ENCODE peak calls at places on chromosomes 16 and 17, in eight cellular contexts. One of them, this sample, is unnamed.

GRCh38 chr16:65598626-65599025 is 476.8 kb upstream of the CDH11 start:
- DNase-seq in IMR-90: no peak
- DNase-seq in CD8-positive, alpha-beta T cell: no peak
- DNase-seq in CD8-positive, alpha-beta memory T cell: no peak
- DNase-seq in neuronal stem cell: peak; percentile 88
- DNase-seq in DND-41: no peak
- DNase-seq in H7: no peak
- DNase-seq in aorta: no peak
- DNase-seq in this sample: no peak

GRCh38 chr16:68070249-68070725 is 14.9 kb upstream of the NFATC3 start:
- DNase-seq in IMR-90: no peak
- DNase-seq in CD8-positive, alpha-beta T cell: no peak
- DNase-seq in CD8-positive, alpha-beta memory T cell: no peak
- DNase-seq in neuronal stem cell: no peak
- DNase-seq in DND-41: no peak
- DNase-seq in H7: no peak
- DNase-seq in aorta: no peak
- DNase-seq in this sample: no peak

GRCh38 chr16:381788-382717 is at the start of gene PGAP6:
- DNase-seq in IMR-90: peak; percentile 33
- DNase-seq in CD8-positive, alpha-beta T cell: no peak
- DNase-seq in CD8-positive, alpha-beta memory T cell: peak; percentile 75
- DNase-seq in neuronal stem cell: no peak
- DNase-seq in DND-41: peak; percentile 71
- DNase-seq in H7: peak; percentile 97
- DNase-seq in aorta: peak; percentile 87
- DNase-seq in this sample: peak; percentile 63

GRCh38 chr16:67451704-67452435 is 20.9 kb downstream of the HSD11B2 start:
- DNase-seq in IMR-90: no peak
- DNase-seq in CD8-positive, alpha-beta T cell: no peak
- DNase-seq in CD8-positive, alpha-beta memory T cell: no peak
- DNase-seq in neuronal stem cell: no peak
- DNase-seq in DND-41: no peak
- DNase-seq in H7: no peak
- DNase-seq in aorta: no peak
- DNase-seq in this sample: no peak

GRCh38 chr17:73645050-73645871 is 1.0 kb upstream of the SDK2 start:
- DNase-seq in IMR-90: no peak
- DNase-seq in CD8-positive, alpha-beta T cell: no peak
- DNase-seq in CD8-positive, alpha-beta memory T cell: no peak
- DNase-seq in neuronal stem cell: peak; percentile 81
- DNase-seq in DND-41: peak; percentile 12
- DNase-seq in H7: peak; percentile 93
- DNase-seq in aorta: peak; percentile 85
- DNase-seq in this sample: no peak

GRCh38 chr16:89534147-89534788 is 26.1 kb downstream of the SPG7 start:
- DNase-seq in IMR-90: no peak
- DNase-seq in CD8-positive, alpha-beta T cell: peak; percentile 6
- DNase-seq in CD8-positive, alpha-beta memory T cell: peak; percentile 54
- DNase-seq in neuronal stem cell: no peak
- DNase-seq in DND-41: no peak
- DNase-seq in H7: no peak
- DNase-seq in aorta: no peak
- DNase-seq in this sample: no peak

GRCh38 chr16:9097266-9098219 is 6.1 kb downstream of the HAPSTR1 start:
- DNase-seq in IMR-90: no peak
- DNase-seq in CD8-positive, alpha-beta T cell: no peak
- DNase-seq in CD8-positive, alpha-beta memory T cell: no peak
- DNase-seq in neuronal stem cell: no peak
- DNase-seq in DND-41: no peak
- DNase-seq in H7: no peak
- DNase-seq in aorta: no peak
- DNase-seq in this sample: no peak

GRCh38 chr17:79871131-79871530 is 31.9 kb upstream of the CBX4 start:
- DNase-seq in IMR-90: no peak
- DNase-seq in CD8-positive, alpha-beta T cell: no peak
- DNase-seq in CD8-positive, alpha-beta memory T cell: no peak
- DNase-seq in neuronal stem cell: no peak
- DNase-seq in DND-41: no peak
- DNase-seq in H7: no peak
- DNase-seq in aorta: peak; percentile 62
- DNase-seq in this sample: no peak

GRCh38 chr16:47058295-47059086 is 85.0 kb upstream of the DNAJA2 start:
- DNase-seq in IMR-90: no peak
- DNase-seq in CD8-positive, alpha-beta T cell: no peak
- DNase-seq in CD8-positive, alpha-beta memory T cell: no peak
- DNase-seq in neuronal stem cell: no peak
- DNase-seq in DND-41: no peak
- DNase-seq in H7: no peak
- DNase-seq in aorta: peak; percentile 24
- DNase-seq in this sample: no peak

GRCh38 chr16:73122604-73123386 is 74.9 kb upstream of the ZFHX3 start:
- DNase-seq in IMR-90: no peak
- DNase-seq in CD8-positive, alpha-beta T cell: no peak
- DNase-seq in CD8-positive, alpha-beta memory T cell: no peak
- DNase-seq in neuronal stem cell: no peak
- DNase-seq in DND-41: no peak
- DNase-seq in H7: no peak
- DNase-seq in aorta: peak; percentile 81
- DNase-seq in this sample: no peak

DNA sequence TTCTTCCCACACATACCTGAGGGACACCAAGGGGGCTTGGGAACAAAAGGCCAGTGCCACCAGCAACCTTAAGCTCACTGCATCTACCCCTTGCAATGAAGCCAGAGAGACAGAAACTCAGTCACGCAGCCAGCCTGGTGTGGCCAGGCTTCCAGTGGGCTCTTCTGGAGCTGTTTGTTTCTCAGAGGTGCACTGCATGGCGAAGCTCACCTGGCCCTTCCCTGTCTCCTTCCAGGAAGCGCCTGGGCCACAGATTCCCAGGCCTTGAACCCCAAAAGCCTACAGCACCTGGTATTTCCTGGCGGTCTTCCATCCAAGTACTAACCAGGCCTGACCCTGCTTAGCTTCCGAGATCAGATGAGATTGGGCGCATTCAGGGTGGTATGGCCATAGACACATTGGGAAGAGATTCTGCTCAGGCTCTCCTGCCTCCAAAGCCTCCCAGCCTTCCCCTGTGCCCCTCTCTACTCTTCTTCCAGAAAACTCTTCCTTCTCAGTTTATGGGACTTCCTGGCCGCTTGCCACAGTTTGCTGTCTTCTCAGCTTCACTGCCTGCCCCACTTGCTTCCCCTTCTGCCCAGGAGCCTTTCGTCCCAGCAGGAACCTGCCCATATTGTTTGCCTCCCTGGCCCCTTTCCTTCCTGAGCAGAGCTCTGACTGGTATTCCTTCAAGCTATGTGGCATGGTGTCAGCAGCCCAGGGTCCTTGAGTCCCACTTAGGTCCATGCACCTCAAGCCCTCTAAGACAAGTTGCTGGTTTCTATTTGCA is 1.6 kb downstream of the CISD3 start:
- DNase-seq in IMR-90: no peak
- DNase-seq in CD8-positive, alpha-beta T cell: no peak
- DNase-seq in CD8-positive, alpha-beta memory T cell: no peak
- DNase-seq in neuronal stem cell: no peak
- DNase-seq in DND-41: no peak
- DNase-seq in H7: no peak
- DNase-seq in aorta: no peak
- DNase-seq in this sample: no peak
- H3K4me3 ChIP-seq in IMR-90: no peak overlapping the region
- H3K4me3 ChIP-seq in CD8-positive, alpha-beta T cell: peak overlapping the region; percentile 74
- H3K4me3 ChIP-seq in CD8-positive, alpha-beta memory T cell: peak overlapping the region; percentile 83
- H3K4me3 ChIP-seq in neuronal stem cell: no peak overlapping the region
- H3K4me3 ChIP-seq in DND-41: no peak overlapping the region
- H3K4me3 ChIP-seq in H7: no peak overlapping the region
- H3K4me3 ChIP-seq in aorta: no peak overlapping the region
- H3K4me3 ChIP-seq in this sample: no peak overlapping the region

GRCh38 chr16:57798267-57798810 is 4.0 kb downstream of the KIFC3 start:
- DNase-seq in IMR-90: no peak
- DNase-seq in CD8-positive, alpha-beta T cell: no peak
- DNase-seq in CD8-positive, alpha-beta memory T cell: no peak
- DNase-seq in neuronal stem cell: no peak
- DNase-seq in DND-41: no peak
- DNase-seq in H7: no peak
- DNase-seq in aorta: peak; percentile 47
- DNase-seq in this sample: no peak

GRCh38 chr16:57799619-57800212 is 2.6 kb downstream of the KIFC3 start:
- DNase-seq in IMR-90: no peak
- DNase-seq in CD8-positive, alpha-beta T cell: no peak
- DNase-seq in CD8-positive, alpha-beta memory T cell: no peak
- DNase-seq in neuronal stem cell: no peak
- DNase-seq in DND-41: peak; percentile 55
- DNase-seq in H7: peak; percentile 19
- DNase-seq in aorta: no peak
- DNase-seq in this sample: no peak

GRCh38 chr16:57800213-57801097 is 1.8 kb downstream of the KIFC3 start:
- DNase-seq in IMR-90: no peak
- DNase-seq in CD8-positive, alpha-beta T cell: no peak
- DNase-seq in CD8-positive, alpha-beta memory T cell: no peak
- DNase-seq in neuronal stem cell: no peak
- DNase-seq in DND-41: no peak
- DNase-seq in H7: peak; percentile 13
- DNase-seq in aorta: no peak
- DNase-seq in this sample: no peak

GRCh38 chr16:57797526-57798266 is 4.6 kb downstream of the KIFC3 start:
- DNase-seq in IMR-90: no peak
- DNase-seq in CD8-positive, alpha-beta T cell: no peak
- DNase-seq in CD8-positive, alpha-beta memory T cell: no peak
- DNase-seq in neuronal stem cell: no peak
- DNase-seq in DND-41: no peak
- DNase-seq in H7: peak; percentile 92
- DNase-seq in aorta: no peak
- DNase-seq in this sample: no peak

DNA sequence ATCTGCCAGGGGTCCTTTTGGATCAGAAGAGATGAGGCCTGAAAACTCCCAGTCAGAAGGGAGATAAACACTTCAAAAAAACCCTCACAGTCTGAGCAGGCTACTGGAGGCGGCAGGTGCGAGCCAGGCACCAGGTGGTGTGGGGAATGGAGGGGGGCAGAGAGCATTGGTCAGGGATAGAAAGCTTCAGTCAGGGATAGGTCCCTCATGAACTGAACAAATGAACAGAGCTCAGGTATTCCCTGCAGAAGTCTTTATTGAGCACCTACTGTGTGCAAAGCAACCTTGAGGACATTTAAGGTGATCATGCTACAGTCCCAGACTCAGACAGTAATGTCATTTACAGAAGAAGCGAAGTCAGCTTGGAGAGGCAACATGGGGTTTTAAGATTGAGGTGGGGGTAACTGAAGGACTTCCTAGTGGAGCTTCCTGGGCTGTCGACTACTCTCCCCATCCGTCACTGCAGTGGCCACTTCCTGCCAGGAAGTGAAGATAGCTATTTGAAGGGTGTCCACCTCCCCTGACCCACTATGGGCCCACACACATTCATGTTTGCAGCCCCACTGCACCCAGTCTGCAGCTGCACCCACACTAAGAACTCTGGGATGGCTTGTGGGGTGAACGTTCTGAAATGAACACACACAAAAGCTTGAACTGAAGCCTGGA is 3.2 kb downstream of the KIFC3 start:
- DNase-seq in IMR-90: no peak
- DNase-seq in CD8-positive, alpha-beta T cell: no peak
- DNase-seq in CD8-positive, alpha-beta memory T cell: no peak
- DNase-seq in neuronal stem cell: no peak
- DNase-seq in DND-41: no peak
- DNase-seq in H7: peak; percentile 21
- DNase-seq in aorta: no peak
- DNase-seq in this sample: no peak
- H3K4me3 ChIP-seq in IMR-90: no peak overlapping the region
- H3K4me3 ChIP-seq in CD8-positive, alpha-beta T cell: no peak overlapping the region
- H3K4me3 ChIP-seq in CD8-positive, alpha-beta memory T cell: no peak overlapping the region
- H3K4me3 ChIP-seq in neuronal stem cell: no peak overlapping the region
- H3K4me3 ChIP-seq in DND-41: no peak overlapping the region
- H3K4me3 ChIP-seq in H7: no peak overlapping the region
- H3K4me3 ChIP-seq in aorta: no peak overlapping the region
- H3K4me3 ChIP-seq in this sample: no peak overlapping the region

GRCh38 chr17:9434502-9435113 is 141.0 kb downstream of the STX8 start:
- DNase-seq in IMR-90: no peak
- DNase-seq in CD8-positive, alpha-beta T cell: no peak
- DNase-seq in CD8-positive, alpha-beta memory T cell: no peak
- DNase-seq in neuronal stem cell: no peak
- DNase-seq in DND-41: no peak
- DNase-seq in H7: no peak
- DNase-seq in aorta: no peak
- DNase-seq in this sample: no peak

GRCh38 chr17:9431620-9432019 is 144.0 kb downstream of the STX8 start:
- DNase-seq in IMR-90: no peak
- DNase-seq in CD8-positive, alpha-beta T cell: no peak
- DNase-seq in CD8-positive, alpha-beta memory T cell: no peak
- DNase-seq in neuronal stem cell: no peak
- DNase-seq in DND-41: no peak
- DNase-seq in H7: no peak
- DNase-seq in aorta: no peak
- DNase-seq in this sample: no peak

GRCh38 chr17:9432121-9432866 is 143.3 kb downstream of the STX8 start:
- DNase-seq in IMR-90: peak; percentile 30
- DNase-seq in CD8-positive, alpha-beta T cell: no peak
- DNase-seq in CD8-positive, alpha-beta memory T cell: no peak
- DNase-seq in neuronal stem cell: no peak
- DNase-seq in DND-41: no peak
- DNase-seq in H7: no peak
- DNase-seq in aorta: no peak
- DNase-seq in this sample: no peak

GRCh38 chr17:9435165-9435564 is 140.5 kb downstream of the STX8 start:
- DNase-seq in IMR-90: no peak
- DNase-seq in CD8-positive, alpha-beta T cell: no peak
- DNase-seq in CD8-positive, alpha-beta memory T cell: no peak
- DNase-seq in neuronal stem cell: no peak
- DNase-seq in DND-41: no peak
- DNase-seq in H7: no peak
- DNase-seq in aorta: no peak
- DNase-seq in this sample: no peak

DNA sequence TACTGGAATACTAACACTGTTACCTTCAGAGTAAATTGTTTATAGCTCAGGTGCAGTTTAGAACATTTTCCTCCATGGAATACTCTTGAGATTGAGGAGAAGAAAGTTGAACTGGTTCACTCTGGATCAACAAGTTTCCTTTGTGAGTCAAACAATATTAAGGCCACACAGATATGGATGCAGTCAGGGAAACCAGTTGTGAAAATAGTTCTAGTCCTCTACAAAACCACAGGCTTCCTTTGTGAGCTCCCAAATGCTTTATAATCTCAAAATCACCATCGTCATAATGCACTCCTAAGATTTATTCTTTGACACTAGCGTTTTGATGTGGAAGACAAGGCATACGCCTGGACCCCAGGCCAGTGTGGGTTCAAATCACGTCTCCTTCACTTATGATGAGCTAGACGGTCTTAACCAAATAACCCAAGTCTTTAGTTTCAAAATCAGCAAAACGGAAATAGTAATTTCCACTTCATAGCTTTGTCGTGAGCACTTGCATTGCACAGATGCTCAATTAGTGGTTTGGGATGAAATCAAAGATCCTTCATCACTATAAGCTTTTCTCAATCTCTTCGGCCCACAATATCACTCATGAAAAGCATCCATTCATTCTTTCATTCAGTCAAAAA is 142.6 kb downstream of the STX8 start:
- DNase-seq in IMR-90: peak; percentile 33
- DNase-seq in CD8-positive, alpha-beta T cell: no peak
- DNase-seq in CD8-positive, alpha-beta memory T cell: no peak
- DNase-seq in neuronal stem cell: no peak
- DNase-seq in DND-41: no peak
- DNase-seq in H7: no peak
- DNase-seq in aorta: no peak
- DNase-seq in this sample: peak; percentile 2
- H3K4me3 ChIP-seq in IMR-90: no peak overlapping the region
- H3K4me3 ChIP-seq in CD8-positive, alpha-beta T cell: no peak overlapping the region
- H3K4me3 ChIP-seq in CD8-positive, alpha-beta memory T cell: no peak overlapping the region
- H3K4me3 ChIP-seq in neuronal stem cell: no peak overlapping the region
- H3K4me3 ChIP-seq in DND-41: no peak overlapping the region
- H3K4me3 ChIP-seq in H7: no peak overlapping the region
- H3K4me3 ChIP-seq in aorta: no peak overlapping the region
- H3K4me3 ChIP-seq in this sample: peak overlapping the region; percentile 27

GRCh38 chr17:31433091-31433790 is 41.8 kb downstream of the RAB11FIP4 start:
- DNase-seq in IMR-90: no peak
- DNase-seq in CD8-positive, alpha-beta T cell: peak; percentile 20
- DNase-seq in CD8-positive, alpha-beta memory T cell: peak; percentile 66
- DNase-seq in neuronal stem cell: no peak
- DNase-seq in DND-41: peak; percentile 40
- DNase-seq in H7: no peak
- DNase-seq in aorta: no peak
- DNase-seq in this sample: peak; percentile 35
- H3K4me3 ChIP-seq in IMR-90: no peak overlapping the region
- H3K4me3 ChIP-seq in CD8-positive, alpha-beta T cell: no peak overlapping the region
- H3K4me3 ChIP-seq in CD8-positive, alpha-beta memory T cell: no peak overlapping the region
- H3K4me3 ChIP-seq in neuronal stem cell: no peak overlapping the region
- H3K4me3 ChIP-seq in DND-41: no peak overlapping the region
- H3K4me3 ChIP-seq in H7: no peak overlapping the region
- H3K4me3 ChIP-seq in aorta: no peak overlapping the region
- H3K4me3 ChIP-seq in this sample: no peak overlapping the region